ENCODE peak calls at places on chromosomes 7 and 10, in eight cellular contexts. One of them, this sample, is unnamed. For H3K27me3, the result is how much of the 10 kb centered on the place peaks cover.

GRCh38 chr7:88458931-88459330 is 152.2 kb upstream of the STEAP4 start:
- DNase-seq in mammary epithelial cell: no peak
- DNase-seq in adrenal gland: no peak
- DNase-seq in gastrocnemius medialis: no peak
- DNase-seq in heart left ventricle: no peak
- DNase-seq in CD8-positive, alpha-beta T cell: no peak
- DNase-seq in fibroblast of lung: no peak
- DNase-seq in CD8-positive, alpha-beta memory T cell: no peak
- DNase-seq in this sample: no peak

GRCh38 chr7:131381069-131381838 is 53.6 kb downstream of the MKLN1 start:
- DNase-seq in mammary epithelial cell: peak
- DNase-seq in adrenal gland: no peak
- DNase-seq in gastrocnemius medialis: no peak
- DNase-seq in heart left ventricle: no peak
- DNase-seq in CD8-positive, alpha-beta T cell: no peak
- DNase-seq in fibroblast of lung: peak
- DNase-seq in CD8-positive, alpha-beta memory T cell: no peak
- DNase-seq in this sample: peak

GRCh38 chr7:39386718-39387117 is 179.5 kb upstream of the YAE1 start:
- DNase-seq in mammary epithelial cell: no peak
- DNase-seq in adrenal gland: no peak
- DNase-seq in gastrocnemius medialis: no peak
- DNase-seq in heart left ventricle: no peak
- DNase-seq in CD8-positive, alpha-beta T cell: no peak
- DNase-seq in fibroblast of lung: no peak
- DNase-seq in CD8-positive, alpha-beta memory T cell: no peak
- DNase-seq in this sample: no peak

GRCh38 chr7:77569514-77570232 is 32.6 kb downstream of the PTPN12 start:
- DNase-seq in mammary epithelial cell: no peak
- DNase-seq in adrenal gland: no peak
- DNase-seq in gastrocnemius medialis: no peak
- DNase-seq in heart left ventricle: no peak
- DNase-seq in CD8-positive, alpha-beta T cell: no peak
- DNase-seq in fibroblast of lung: peak
- DNase-seq in CD8-positive, alpha-beta memory T cell: no peak
- DNase-seq in this sample: peak

GRCh38 chr7:98107313-98107691 is 640 bp downstream of the LMTK2 start:
- DNase-seq in mammary epithelial cell: peak
- DNase-seq in adrenal gland: no peak
- DNase-seq in gastrocnemius medialis: no peak
- DNase-seq in heart left ventricle: no peak
- DNase-seq in CD8-positive, alpha-beta T cell: no peak
- DNase-seq in fibroblast of lung: no peak
- DNase-seq in CD8-positive, alpha-beta memory T cell: peak
- DNase-seq in this sample: no peak

GRCh38 chr7:8436965-8437364 is 3.6 kb downstream of the NXPH1 start:
- DNase-seq in mammary epithelial cell: peak
- DNase-seq in adrenal gland: peak
- DNase-seq in gastrocnemius medialis: no peak
- DNase-seq in heart left ventricle: no peak
- DNase-seq in CD8-positive, alpha-beta T cell: peak
- DNase-seq in fibroblast of lung: no peak
- DNase-seq in CD8-positive, alpha-beta memory T cell: peak
- DNase-seq in this sample: no peak

GRCh38 chr7:82443801-82444219 is 233 bp upstream of the CACNA2D1 start:
- DNase-seq in mammary epithelial cell: peak
- DNase-seq in adrenal gland: peak
- DNase-seq in gastrocnemius medialis: peak
- DNase-seq in heart left ventricle: peak
- DNase-seq in CD8-positive, alpha-beta T cell: no peak
- DNase-seq in fibroblast of lung: peak
- DNase-seq in CD8-positive, alpha-beta memory T cell: no peak
- DNase-seq in this sample: peak

GRCh38 chr7:636396-636795 is 90.1 kb upstream of the DNAAF5 start:
- DNase-seq in mammary epithelial cell: no peak
- DNase-seq in adrenal gland: no peak
- DNase-seq in gastrocnemius medialis: no peak
- DNase-seq in heart left ventricle: no peak
- DNase-seq in CD8-positive, alpha-beta T cell: peak
- DNase-seq in fibroblast of lung: peak
- DNase-seq in CD8-positive, alpha-beta memory T cell: peak
- DNase-seq in this sample: peak

GRCh38 chr10:121935702-121936101 is 7.9 kb upstream of the ATE1 start:
- DNase-seq in mammary epithelial cell: no peak
- DNase-seq in adrenal gland: no peak
- DNase-seq in gastrocnemius medialis: no peak
- DNase-seq in heart left ventricle: no peak
- DNase-seq in CD8-positive, alpha-beta T cell: no peak
- DNase-seq in fibroblast of lung: no peak
- DNase-seq in CD8-positive, alpha-beta memory T cell: no peak
- DNase-seq in this sample: no peak

GRCh38 chr10:61967298-61967697 is 65.8 kb downstream of the ARID5B start:
- DNase-seq in mammary epithelial cell: no peak
- DNase-seq in adrenal gland: no peak
- DNase-seq in gastrocnemius medialis: no peak
- DNase-seq in heart left ventricle: no peak
- DNase-seq in CD8-positive, alpha-beta T cell: no peak
- DNase-seq in fibroblast of lung: no peak
- DNase-seq in CD8-positive, alpha-beta memory T cell: no peak
- DNase-seq in this sample: no peak

GRCh38 chr10:21022821-21023220 is 125.7 kb upstream of the NEBL start:
- DNase-seq in mammary epithelial cell: peak
- DNase-seq in adrenal gland: no peak
- DNase-seq in gastrocnemius medialis: no peak
- DNase-seq in heart left ventricle: no peak
- DNase-seq in CD8-positive, alpha-beta T cell: no peak
- DNase-seq in fibroblast of lung: no peak
- DNase-seq in CD8-positive, alpha-beta memory T cell: no peak
- DNase-seq in this sample: no peak

GRCh38 chr7:131197920-131198610 is 129.6 kb upstream of the MKLN1 start:
- DNase-seq in mammary epithelial cell: peak
- DNase-seq in adrenal gland: no peak
- DNase-seq in gastrocnemius medialis: no peak
- DNase-seq in heart left ventricle: no peak
- DNase-seq in CD8-positive, alpha-beta T cell: no peak
- DNase-seq in fibroblast of lung: peak
- DNase-seq in CD8-positive, alpha-beta memory T cell: no peak
- DNase-seq in this sample: peak

GRCh38 chr7:124351950-124352349 is 319.1 kb upstream of the TMEM229A start:
- DNase-seq in mammary epithelial cell: no peak
- DNase-seq in adrenal gland: no peak
- DNase-seq in gastrocnemius medialis: no peak
- DNase-seq in heart left ventricle: peak
- DNase-seq in CD8-positive, alpha-beta T cell: no peak
- DNase-seq in fibroblast of lung: no peak
- DNase-seq in CD8-positive, alpha-beta memory T cell: no peak
- DNase-seq in this sample: no peak

GRCh38 chr7:38306136-38306535 is 32.7 kb upstream of the TARP start:
- DNase-seq in mammary epithelial cell: no peak
- DNase-seq in adrenal gland: no peak
- DNase-seq in gastrocnemius medialis: no peak
- DNase-seq in heart left ventricle: no peak
- DNase-seq in CD8-positive, alpha-beta T cell: no peak
- DNase-seq in fibroblast of lung: peak
- DNase-seq in CD8-positive, alpha-beta memory T cell: no peak
- DNase-seq in this sample: no peak

GRCh38 chr7:16839646-16840045 is 34.8 kb upstream of the AGR2 start:
- DNase-seq in mammary epithelial cell: no peak
- DNase-seq in adrenal gland: no peak
- DNase-seq in gastrocnemius medialis: no peak
- DNase-seq in heart left ventricle: no peak
- DNase-seq in CD8-positive, alpha-beta T cell: no peak
- DNase-seq in fibroblast of lung: peak
- DNase-seq in CD8-positive, alpha-beta memory T cell: no peak
- DNase-seq in this sample: no peak

GRCh38 chr7:157255201-157255606 is 81.6 kb upstream of the DNAJB6 start:
- DNase-seq in mammary epithelial cell: no peak
- DNase-seq in adrenal gland: no peak
- DNase-seq in gastrocnemius medialis: no peak
- DNase-seq in heart left ventricle: no peak
- DNase-seq in CD8-positive, alpha-beta T cell: no peak
- DNase-seq in fibroblast of lung: no peak
- DNase-seq in CD8-positive, alpha-beta memory T cell: no peak
- DNase-seq in this sample: no peak

GRCh38 chr10:96414303-96414702 is 55.5 kb upstream of the OPALIN start:
- DNase-seq in mammary epithelial cell: no peak
- DNase-seq in adrenal gland: no peak
- DNase-seq in gastrocnemius medialis: no peak
- DNase-seq in heart left ventricle: no peak
- DNase-seq in CD8-positive, alpha-beta T cell: no peak
- DNase-seq in fibroblast of lung: no peak
- DNase-seq in CD8-positive, alpha-beta memory T cell: no peak
- DNase-seq in this sample: no peak

GRCh38 chr7:158858592-158859503 is 2.5 kb downstream of the DYNC2I1 start:
- DNase-seq in mammary epithelial cell: no peak
- DNase-seq in adrenal gland: peak
- DNase-seq in gastrocnemius medialis: no peak
- DNase-seq in heart left ventricle: no peak
- DNase-seq in CD8-positive, alpha-beta T cell: no peak
- DNase-seq in fibroblast of lung: no peak
- DNase-seq in CD8-positive, alpha-beta memory T cell: no peak
- DNase-seq in this sample: no peak

GRCh38 chr10:109456566-109457361 is 466.5 kb downstream of the XPNPEP1 start:
- DNase-seq in mammary epithelial cell: no peak
- DNase-seq in adrenal gland: no peak
- DNase-seq in gastrocnemius medialis: no peak
- DNase-seq in heart left ventricle: no peak
- DNase-seq in CD8-positive, alpha-beta T cell: no peak
- DNase-seq in fibroblast of lung: no peak
- DNase-seq in CD8-positive, alpha-beta memory T cell: no peak
- DNase-seq in this sample: no peak

GRCh38 chr7:100430450-100431285 is 1.0 kb downstream of the MEPCE start:
- DNase-seq in mammary epithelial cell: no peak
- DNase-seq in adrenal gland: peak
- DNase-seq in gastrocnemius medialis: no peak
- DNase-seq in heart left ventricle: peak
- DNase-seq in CD8-positive, alpha-beta T cell: no peak
- DNase-seq in fibroblast of lung: peak
- DNase-seq in CD8-positive, alpha-beta memory T cell: peak
- DNase-seq in this sample: no peak

GRCh38 chr7:118183254-118183585 is 744 bp upstream of the LSM8 start:
- DNase-seq in mammary epithelial cell: peak
- DNase-seq in adrenal gland: no peak
- DNase-seq in gastrocnemius medialis: no peak
- DNase-seq in heart left ventricle: no peak
- DNase-seq in CD8-positive, alpha-beta T cell: no peak
- DNase-seq in fibroblast of lung: peak
- DNase-seq in CD8-positive, alpha-beta memory T cell: no peak
- DNase-seq in this sample: no peak

GRCh38 chr10:80528185-80528700 is 9.5 kb upstream of the SH2D4B start:
- DNase-seq in mammary epithelial cell: no peak
- DNase-seq in adrenal gland: no peak
- DNase-seq in gastrocnemius medialis: no peak
- DNase-seq in heart left ventricle: no peak
- DNase-seq in CD8-positive, alpha-beta T cell: no peak
- DNase-seq in fibroblast of lung: no peak
- DNase-seq in CD8-positive, alpha-beta memory T cell: no peak
- DNase-seq in this sample: no peak

GRCh38 chr10:80528901-80529300 is 8.8 kb upstream of the SH2D4B start:
- DNase-seq in mammary epithelial cell: no peak
- DNase-seq in adrenal gland: no peak
- DNase-seq in gastrocnemius medialis: no peak
- DNase-seq in heart left ventricle: no peak
- DNase-seq in CD8-positive, alpha-beta T cell: no peak
- DNase-seq in fibroblast of lung: no peak
- DNase-seq in CD8-positive, alpha-beta memory T cell: no peak
- DNase-seq in this sample: no peak

GRCh38 chr10:80530816-80531215 is 6.9 kb upstream of the SH2D4B start:
- DNase-seq in mammary epithelial cell: no peak
- DNase-seq in adrenal gland: no peak
- DNase-seq in gastrocnemius medialis: no peak
- DNase-seq in heart left ventricle: no peak
- DNase-seq in CD8-positive, alpha-beta T cell: no peak
- DNase-seq in fibroblast of lung: no peak
- DNase-seq in CD8-positive, alpha-beta memory T cell: no peak
- DNase-seq in this sample: no peak

GRCh38 chr10:80529604-80530003 is 8.1 kb upstream of the SH2D4B start:
- DNase-seq in mammary epithelial cell: no peak
- DNase-seq in adrenal gland: no peak
- DNase-seq in gastrocnemius medialis: no peak
- DNase-seq in heart left ventricle: peak
- DNase-seq in CD8-positive, alpha-beta T cell: peak
- DNase-seq in fibroblast of lung: no peak
- DNase-seq in CD8-positive, alpha-beta memory T cell: no peak
- DNase-seq in this sample: no peak

GRCh38 chr10:80530251-80530650 is 7.5 kb upstream of the SH2D4B start:
- DNase-seq in mammary epithelial cell: no peak
- DNase-seq in adrenal gland: no peak
- DNase-seq in gastrocnemius medialis: no peak
- DNase-seq in heart left ventricle: peak
- DNase-seq in CD8-positive, alpha-beta T cell: peak
- DNase-seq in fibroblast of lung: peak
- DNase-seq in CD8-positive, alpha-beta memory T cell: no peak
- DNase-seq in this sample: peak
- H3K27ac ChIP-seq in mammary epithelial cell: no peak
- H3K27ac ChIP-seq in adrenal gland: no peak
- H3K27ac ChIP-seq in gastrocnemius medialis: peak
- H3K27ac ChIP-seq in heart left ventricle: peak
- H3K27ac ChIP-seq in CD8-positive, alpha-beta T cell: no peak
- H3K27ac ChIP-seq in fibroblast of lung: no peak
- H3K27ac ChIP-seq in CD8-positive, alpha-beta memory T cell: no peak
- H3K27ac ChIP-seq in this sample: no peak

GRCh38 chr10:49679480-49679893 is at the start of gene C10orf53:
- DNase-seq in mammary epithelial cell: peak
- DNase-seq in adrenal gland: peak
- DNase-seq in gastrocnemius medialis: no peak
- DNase-seq in heart left ventricle: peak
- DNase-seq in CD8-positive, alpha-beta T cell: no peak
- DNase-seq in fibroblast of lung: peak
- DNase-seq in CD8-positive, alpha-beta memory T cell: no peak
- DNase-seq in this sample: peak

GRCh38 chr10:49682879-49683278 is 3.4 kb downstream of the C10orf53 start:
- DNase-seq in mammary epithelial cell: no peak
- DNase-seq in adrenal gland: no peak
- DNase-seq in gastrocnemius medialis: no peak
- DNase-seq in heart left ventricle: no peak
- DNase-seq in CD8-positive, alpha-beta T cell: no peak
- DNase-seq in fibroblast of lung: no peak
- DNase-seq in CD8-positive, alpha-beta memory T cell: no peak
- DNase-seq in this sample: no peak

GRCh38 chr10:49678827-49679479 is 498 bp upstream of the C10orf53 start:
- DNase-seq in mammary epithelial cell: no peak
- DNase-seq in adrenal gland: no peak
- DNase-seq in gastrocnemius medialis: no peak
- DNase-seq in heart left ventricle: no peak
- DNase-seq in CD8-positive, alpha-beta T cell: no peak
- DNase-seq in fibroblast of lung: no peak
- DNase-seq in CD8-positive, alpha-beta memory T cell: no peak
- DNase-seq in this sample: no peak
- H3K27me3 ChIP-seq in mammary epithelial cell: under half
- H3K27me3 ChIP-seq in adrenal gland: under half
- H3K27me3 ChIP-seq in gastrocnemius medialis: under half
- H3K27me3 ChIP-seq in heart left ventricle: under half
- H3K27me3 ChIP-seq in CD8-positive, alpha-beta T cell: under half
- H3K27me3 ChIP-seq in fibroblast of lung: under half
- H3K27me3 ChIP-seq in CD8-positive, alpha-beta memory T cell: under half
- H3K27me3 ChIP-seq in this sample: under half

GRCh38 chr10:81876253-81876731 is 1.3 kb downstream of the NRG3 start:
- DNase-seq in mammary epithelial cell: no peak
- DNase-seq in adrenal gland: no peak
- DNase-seq in gastrocnemius medialis: no peak
- DNase-seq in heart left ventricle: no peak
- DNase-seq in CD8-positive, alpha-beta T cell: no peak
- DNase-seq in fibroblast of lung: no peak
- DNase-seq in CD8-positive, alpha-beta memory T cell: no peak
- DNase-seq in this sample: no peak
- H3K4me3 ChIP-seq in mammary epithelial cell: no peak
- H3K4me3 ChIP-seq in adrenal gland: no peak
- H3K4me3 ChIP-seq in gastrocnemius medialis: no peak
- H3K4me3 ChIP-seq in heart left ventricle: peak
- H3K4me3 ChIP-seq in CD8-positive, alpha-beta T cell: peak
- H3K4me3 ChIP-seq in fibroblast of lung: no peak
- H3K4me3 ChIP-seq in CD8-positive, alpha-beta memory T cell: no peak
- H3K4me3 ChIP-seq in this sample: peak

GRCh38 chr7:132869166-132869861 is 212.6 kb downstream of the CHCHD3 start:
- DNase-seq in mammary epithelial cell: no peak
- DNase-seq in adrenal gland: no peak
- DNase-seq in gastrocnemius medialis: no peak
- DNase-seq in heart left ventricle: no peak
- DNase-seq in CD8-positive, alpha-beta T cell: no peak
- DNase-seq in fibroblast of lung: no peak
- DNase-seq in CD8-positive, alpha-beta memory T cell: no peak
- DNase-seq in this sample: no peak
- H3K27ac ChIP-seq in mammary epithelial cell: no peak
- H3K27ac ChIP-seq in adrenal gland: no peak
- H3K27ac ChIP-seq in gastrocnemius medialis: no peak
- H3K27ac ChIP-seq in heart left ventricle: no peak
- H3K27ac ChIP-seq in CD8-positive, alpha-beta T cell: no peak
- H3K27ac ChIP-seq in fibroblast of lung: no peak
- H3K27ac ChIP-seq in CD8-positive, alpha-beta memory T cell: no peak
- H3K27ac ChIP-seq in this sample: no peak